ENCODE peak calls at places on chromosome 4, in ten cellular contexts. Z is pulmonary artery endothelial cell; R is Kasumi-1; E is activated T-cell treated with anti-CD3 and anti-CD28 coated beads for 4 hours; O is HS-5; K is stimulated activated CD8-positive, alpha-beta memory T cell treated with anti-CD3 and anti-CD28 coated beads, Interleukin-4, amount 100 ng/mL, for 1 hour; F is ovary; G is astrocyte of the spinal cord; B is 8988T; W is activated T-helper 1 cell treated with Interleukin-2 at 50 U/mL for 16 hours. J is an unnamed sample.

GRCh38 chr4:100880012-100880411 is 362.2 kb upstream of the EMCN start:
- DNase-seq in B (no peak), K (no peak), G (no peak), R (no peak), Z (no peak), W (no peak), E (no peak), F (no peak), O (no peak), J (no peak)

GRCh38 chr4:156182269-156182668 is 228.6 kb upstream of the CTSO start:
- DNase-seq in O (no peak), G (no peak), R (no peak), B (no peak), E (no peak), K (no peak), W (no peak), Z (no peak), F (no peak), J (no peak)

GRCh38 chr4:14560577-14560976 is 441.7 kb upstream of the CPEB2 start:
- DNase-seq in E (no peak), G (no peak), F (no peak), K (no peak), O (no peak), B (no peak), Z (no peak), W (no peak), R (no peak), J (no peak)

GRCh38 chr4:153773236-153773690 is 13.4 kb upstream of the RNF175 start:
- DNase-seq in O (no peak), F (no peak), W (no peak), K (no peak), R (peak; percentile 58), Z (no peak), E (no peak), B (no peak), G (no peak), J (no peak)

GRCh38 chr4:26093561-26093960 is 179.5 kb downstream of the SMIM20 start:
- DNase-seq in B (no peak), W (no peak), F (no peak), R (no peak), K (no peak), E (no peak), G (no peak), O (no peak), Z (no peak), J (no peak)

GRCh38 chr4:77012726-77013125 is 63.1 kb downstream of the CCNI start:
- DNase-seq in K (no peak), Z (no peak), W (no peak), B (no peak), G (no peak), O (no peak), E (no peak), F (peak; percentile 76), R (no peak), J (no peak)

GRCh38 chr4:121822796-121823504 is 733 bp downstream of the CCNA2 start:
- DNase-seq in E (no peak), K (no peak), O (peak; percentile 25), G (peak; percentile 41), Z (no peak), R (peak; percentile 81), W (no peak), F (peak; percentile 45), B (no peak), J (peak; percentile 14)

GRCh38 chr4:104491396-104491821 is 3.3 kb downstream of the CXXC4 start:
- DNase-seq in B (no peak), O (no peak), E (peak; percentile 7), F (peak; percentile 67), K (no peak), W (peak; percentile 23), G (peak; percentile 29), Z (no peak), R (peak; percentile 5), J (no peak)

GRCh38 chr4:156241896-156242295 is 288.2 kb upstream of the CTSO start:
- DNase-seq in E (no peak), R (no peak), B (no peak), Z (no peak), K (no peak), F (no peak), O (no peak), G (no peak), W (no peak), J (no peak)

GRCh38 chr4:144574509-144574908 is 71.4 kb upstream of the HHIP start:
- DNase-seq in F (no peak), O (no peak), R (no peak), E (no peak), Z (no peak), K (no peak), W (no peak), B (no peak), G (no peak), J (no peak)

GRCh38 chr4:7295917-7296660 is 103.8 kb downstream of the SORCS2 start:
- DNase-seq in W (no peak), R (no peak), G (peak; percentile 7), F (peak; percentile 62), O (no peak), K (no peak), B (peak; percentile 63), Z (no peak), E (no peak), J (no peak)

GRCh38 chr4:74934822-74935326 is 2.0 kb downstream of the PARM1 start:
- DNase-seq in R (no peak), O (no peak), B (no peak), W (no peak), Z (no peak), G (no peak), K (no peak), F (peak; percentile 38), E (no peak), J (no peak)

GRCh38 chr4:3077796-3078195 is 3.3 kb downstream of the HTT start:
- DNase-seq in B (no peak), K (no peak), G (no peak), O (no peak), R (no peak), E (no peak), F (no peak), W (no peak), Z (no peak), J (no peak)

GRCh38 chr4:187565416-187565815 is 430.2 kb upstream of the ZFP42 start:
- DNase-seq in G (no peak), B (no peak), F (no peak), Z (no peak), K (no peak), W (no peak), R (no peak), O (no peak), E (no peak), J (no peak)

GRCh38 chr4:48173055-48173991 is 39.3 kb upstream of the TXK start:
- DNase-seq in O (peak; percentile 60), B (peak; percentile 22), K (no peak), F (no peak), G (peak; percentile 88), Z (no peak), E (no peak), W (no peak), R (no peak), J (peak; percentile 55)

GRCh38 chr4:38860788-38861424 is 4.3 kb upstream of the TLR6 start:
- DNase-seq in R (peak; percentile 72), G (no peak), B (peak; percentile 30), E (peak; percentile 35), O (no peak), Z (no peak), W (peak; percentile 29), F (no peak), K (peak; percentile 29), J (no peak)

GRCh38 chr4:41339812-41340809 is 83.4 kb downstream of the UCHL1 start:
- DNase-seq in Z (peak; percentile 62), R (no peak), F (no peak), B (no peak), W (no peak), K (no peak), E (no peak), G (peak; percentile 54), O (no peak), J (no peak)

GRCh38 chr4:74536557-74536956 is 91.6 kb downstream of the AREG start:
- DNase-seq in O (no peak), R (peak; percentile 40), B (no peak), Z (no peak), W (no peak), K (no peak), F (no peak), E (no peak), G (peak; percentile 38), J (no peak)

GRCh38 chr4:186752310-186752709 is 28.7 kb upstream of the FAT1 start:
- DNase-seq in F (no peak), G (no peak), W (no peak), K (no peak), Z (no peak), O (no peak), B (no peak), R (no peak), E (no peak), J (no peak)

GRCh38 chr4:88007304-88008132 is at the start of gene PKD2:
- DNase-seq in F (peak; percentile 93), K (peak; percentile 68), R (peak; percentile 44), Z (no peak), E (peak; percentile 70), W (peak; percentile 52), B (peak; percentile 53), O (no peak), G (peak; percentile 80), J (no peak)

GRCh38 chr4:78901882-78902281 is 37.4 kb downstream of the PAQR3 start:
- DNase-seq in W (no peak), K (no peak), G (no peak), R (no peak), Z (no peak), F (no peak), O (no peak), B (no peak), E (no peak), J (no peak)

GRCh38 chr4:74621616-74622015 is 172.7 kb downstream of the BTC start:
- DNase-seq in K (no peak), Z (no peak), W (no peak), F (no peak), G (no peak), R (no peak), E (no peak), B (no peak), O (no peak), J (no peak)

GRCh38 chr4:98544818-98545399 is 113.5 kb downstream of the TSPAN5 start:
- DNase-seq in R (no peak), B (no peak), E (no peak), K (no peak), G (no peak), W (no peak), Z (no peak), F (no peak), O (no peak), J (no peak)

GRCh38 chr4:175369087-175369486 is 443.0 kb downstream of the GPM6A start:
- DNase-seq in E (no peak), G (peak; percentile 72), W (no peak), B (no peak), O (peak; percentile 20), K (no peak), R (no peak), F (no peak), Z (no peak), J (peak; percentile 9)

GRCh38 chr4:25860586-25861421 is 2.0 kb downstream of the SEL1L3 start:
- DNase-seq in W (no peak), E (no peak), G (no peak), B (no peak), F (no peak), K (no peak), Z (no peak), O (peak; percentile 8), R (peak; percentile 5), J (no peak)

GRCh38 chr4:72945719-72946336 is 123.7 kb downstream of the COX18 start:
- DNase-seq in G (no peak), W (no peak), O (no peak), K (no peak), E (no peak), B (no peak), F (no peak), R (no peak), Z (no peak), J (no peak)

GRCh38 chr4:174794706-174795105 is 34.3 kb downstream of the GLRA3 start:
- DNase-seq in E (no peak), W (no peak), G (no peak), K (no peak), O (peak; percentile 2), R (no peak), Z (no peak), F (no peak), B (no peak), J (no peak)

GRCh38 chr4:22410645-22411247 is 105.1 kb downstream of the ADGRA3 start:
- DNase-seq in O (no peak), E (no peak), R (peak; percentile 61), G (peak; percentile 37), Z (no peak), F (no peak), W (no peak), K (no peak), B (no peak), J (no peak)

J was measured in HS-27A.